ENCODE peak calls at places on chromosomes 6 and 20, in eight cellular contexts. U, K, J, M, Z, R, O and G are unnamed samples.

GRCh38 chr6:154249499-154250298 is 106.9 kb downstream of the IPCEF1 start:
- DNase-seq in J (no peak), R (no peak), O (no peak), Z (no peak), M (no peak), U (no peak), K (no peak), G (no peak)

GRCh38 chr6:78598966-78599365 is 268.4 kb upstream of the IRAK1BP1 start:
- DNase-seq in Z (no peak), U (peak; percentile 81), K (no peak), M (peak; percentile 99), R (no peak), O (peak; percentile 72), J (peak; percentile 97), G (peak; percentile 96)

GRCh38 chr6:124684621-124685020 is 277.6 kb upstream of the RNF217 start:
- DNase-seq in Z (no peak), M (peak; percentile 21), U (no peak), K (no peak), R (no peak), J (no peak), O (no peak), G (no peak)

GRCh38 chr6:54698974-54699373 is 147.6 kb upstream of the FAM83B start:
- DNase-seq in U (no peak), M (no peak), K (no peak), Z (no peak), O (no peak), J (no peak), R (no peak), G (no peak)

GRCh38 chr6:11813585-11813984 is 35.0 kb upstream of the ADTRP start:
- DNase-seq in R (no peak), O (no peak), K (no peak), U (no peak), Z (no peak), M (no peak), J (no peak), G (no peak)

GRCh38 chr6:78947962-78948361 is 80.6 kb downstream of the IRAK1BP1 start:
- DNase-seq in K (no peak), M (peak; percentile 67), R (no peak), Z (no peak), O (no peak), U (peak; percentile 18), J (peak; percentile 72), G (peak; percentile 58)

GRCh38 chr6:36829919-36830544 is 9.2 kb downstream of the CPNE5 start:
- DNase-seq in U (no peak), R (peak; percentile 84), J (peak; percentile 22), K (peak; percentile 95), O (no peak), M (no peak), Z (peak; percentile 95), G (peak; percentile 61)

GRCh38 chr6:36566418-36566905 is 19.2 kb upstream of the STK38 start:
- DNase-seq in Z (no peak), K (no peak), R (no peak), O (no peak), M (no peak), J (no peak), U (no peak), G (no peak)

GRCh38 chr6:32047855-32048766 is 9.9 kb downstream of the CYP21A2 start:
- DNase-seq in O (peak; percentile 48), Z (peak; percentile 79), U (peak; percentile 7), K (peak; percentile 95), R (peak; percentile 80), J (peak; percentile 30), M (peak; percentile 68), G (peak; percentile 78)

GRCh38 chr6:82248233-82248735 is 740 bp upstream of the IBTK start:
- DNase-seq in Z (peak; percentile 50), K (no peak), J (peak; percentile 65), M (peak; percentile 73), R (peak; percentile 31), U (no peak), O (peak; percentile 92), G (peak; percentile 39)

GRCh38 chr6:166471797-166472260 is 89.1 kb upstream of the MPC1 start:
- DNase-seq in M (no peak), J (no peak), K (no peak), U (no peak), O (no peak), R (no peak), Z (no peak), G (no peak)

GRCh38 chr6:56450882-56451739 is 191.6 kb downstream of the DST start:
- DNase-seq in Z (peak; percentile 81), R (peak; percentile 77), J (peak; percentile 69), M (peak; percentile 72), K (no peak), O (no peak), U (no peak), G (peak; percentile 70)

GRCh38 chr6:19771753-19772336 is 65.3 kb upstream of the ID4 start:
- DNase-seq in K (no peak), U (no peak), J (peak; percentile 64), O (no peak), Z (no peak), R (no peak), M (peak; percentile 51), G (no peak)

GRCh38 chr20:48767269-48767960 is 60.4 kb downstream of the PREX1 start:
- DNase-seq in K (no peak), O (no peak), U (no peak), J (no peak), R (no peak), Z (no peak), M (no peak), G (no peak)

GRCh38 chr6:97215157-97215769 is 67.8 kb downstream of the MMS22L start:
- DNase-seq in Z (peak; percentile 46), J (peak; percentile 76), R (no peak), O (peak; percentile 26), M (peak; percentile 78), K (no peak), U (peak; percentile 29), G (peak; percentile 50)

GRCh38 chr6:101231606-101232235 is 161.8 kb upstream of the GRIK2 start:
- DNase-seq in O (no peak), J (no peak), M (no peak), K (no peak), U (no peak), Z (no peak), R (no peak), G (no peak)

DNA sequence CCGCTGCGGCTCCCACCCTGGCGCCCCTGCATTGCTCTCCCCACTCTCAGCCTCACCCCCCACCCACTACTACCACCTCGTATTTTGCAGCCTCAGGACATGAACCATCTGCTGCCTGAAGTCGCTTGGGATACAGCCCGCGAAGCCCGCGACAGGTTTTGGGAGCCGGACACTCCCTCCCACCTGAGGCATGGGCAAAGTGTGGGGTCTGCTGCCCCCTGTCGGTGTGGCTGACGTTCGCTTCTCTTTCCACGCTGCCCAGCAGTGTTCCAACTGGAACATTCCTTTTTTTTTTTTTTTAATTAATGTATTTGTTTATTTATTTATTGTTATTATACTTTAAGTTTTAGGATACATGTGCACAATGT is 15.3 kb upstream of the LPA start:
- DNase-seq in O (no peak), Z (peak; percentile 79), J (no peak), U (no peak), K (no peak), M (no peak), R (no peak), G (no peak)
- TF ChIP-seq CTCF in O (no peak), Z (peak; percentile 51), J (no peak), U (no peak), K (no peak), M (no peak), R (no peak), G (no peak)

DNA sequence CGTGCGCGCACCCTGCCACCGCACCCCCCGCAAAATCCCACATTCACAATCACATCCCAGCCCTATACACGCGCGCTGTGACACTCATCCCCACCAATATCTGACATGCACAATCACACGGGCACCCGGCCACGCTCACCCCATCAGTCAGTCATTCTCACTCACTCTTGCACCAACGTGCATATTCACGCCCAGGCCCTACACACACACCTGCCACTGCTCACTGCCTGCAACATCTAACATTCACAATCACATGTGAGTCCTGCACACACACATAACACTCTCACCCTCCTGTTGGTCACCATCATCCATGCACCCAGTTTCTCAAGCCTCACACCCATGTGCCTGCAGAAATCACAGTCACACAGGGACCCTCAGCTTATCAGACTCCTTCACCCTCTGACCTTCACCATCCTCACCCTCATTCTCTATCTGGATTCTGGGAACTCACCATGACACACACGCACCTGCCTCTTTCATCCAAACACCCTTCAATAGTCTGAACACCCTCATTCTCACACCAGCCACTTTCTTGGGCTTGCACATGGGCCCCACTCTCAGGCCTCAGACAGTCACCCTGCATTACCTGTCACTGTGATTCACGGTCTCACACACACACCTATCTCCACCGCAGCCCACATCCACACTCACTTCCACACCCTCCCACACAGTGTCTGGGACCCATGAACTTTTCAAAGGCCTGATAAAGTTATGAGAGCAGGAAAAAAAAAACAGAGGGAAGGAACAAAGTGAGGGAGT is 748 bp upstream of the ATP9A start:
- DNase-seq in Z (peak; percentile 11), J (no peak), U (no peak), R (no peak), M (no peak), O (no peak), K (no peak), G (no peak)
- H3K4me3 ChIP-seq in Z (no peak overlapping the region), J (peak overlapping the region; percentile 76), U (peak overlapping the region; percentile 50), R (peak overlapping the region; percentile 27), M (peak overlapping the region; percentile 31), O (peak overlapping the region; percentile 89), K (no peak overlapping the region), G (peak overlapping the region; percentile 9)

GRCh38 chr6:43838276-43839036 is 68.4 kb downstream of the VEGFA start:
- DNase-seq in U (no peak), R (peak; percentile 57), K (no peak), Z (peak; percentile 69), J (peak; percentile 81), M (peak; percentile 81), O (peak; percentile 58), G (peak; percentile 80)
- TF ChIP-seq CTCF in U (peak; percentile 64), R (peak; percentile 35), K (no peak), Z (peak; percentile 70), J (peak; percentile 55), M (peak; percentile 66), O (peak; percentile 45), G (peak; percentile 52)

GRCh38 chr6:40586369-40586768 is 795 bp downstream of the LRFN2 start:
- DNase-seq in J (no peak), R (no peak), U (no peak), K (no peak), O (no peak), Z (no peak), M (no peak), G (peak; percentile 4)

GRCh38 chr6:40585661-40586269 is 1.4 kb downstream of the LRFN2 start:
- DNase-seq in U (no peak), J (no peak), R (no peak), M (no peak), K (no peak), O (no peak), Z (no peak), G (peak; percentile 5)

GRCh38 chr6:40585218-40585617 is 1.9 kb downstream of the LRFN2 start:
- DNase-seq in K (no peak), R (no peak), U (no peak), J (no peak), Z (no peak), M (no peak), O (no peak), G (no peak)

GRCh38 chr6:40583694-40584093 is 3.5 kb downstream of the LRFN2 start:
- DNase-seq in J (no peak), Z (no peak), O (no peak), U (no peak), R (no peak), K (no peak), M (no peak), G (no peak)

DNA sequence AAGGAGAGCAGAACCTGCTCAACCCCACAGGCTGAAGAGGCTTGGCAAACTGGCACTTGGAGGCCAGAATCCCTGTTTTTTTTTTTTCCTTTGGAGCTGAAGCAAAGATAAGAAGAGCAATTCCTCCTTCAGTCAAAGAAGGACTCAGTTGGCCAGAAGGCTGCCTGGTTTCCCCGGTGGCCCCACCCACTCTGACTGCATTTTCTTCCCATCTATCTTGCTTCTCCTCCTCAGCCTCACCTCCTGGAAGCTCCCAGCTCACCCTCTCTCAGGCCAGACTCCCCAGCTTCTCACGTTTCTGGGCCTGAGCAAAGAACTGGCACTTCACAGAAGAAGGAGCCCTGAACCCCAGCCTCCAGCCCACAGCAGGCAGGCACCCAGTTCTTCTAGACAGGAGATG is 2.4 kb downstream of the LRFN2 start:
- DNase-seq in Z (no peak), J (no peak), U (no peak), O (no peak), K (no peak), M (no peak), R (no peak), G (no peak)
- H3K4me3 ChIP-seq in Z (no peak overlapping the region), J (no peak overlapping the region), U (no peak overlapping the region), O (no peak overlapping the region), K (no peak overlapping the region), M (no peak overlapping the region), R (no peak overlapping the region), G (no peak overlapping the region)